ENCODE peak calls at places on chromosomes 5 and 9, in nine cellular contexts. One of them, this sample, is unnamed.

GRCh38 chr9:136119259-136120118 is 814 bp upstream of the TMEM250 start:
- DNase-seq in AG08396: peak
- DNase-seq in naive B cell: no peak
- DNase-seq in left lung: no peak
- DNase-seq in activated CD4-positive, alpha-beta T cell treated with anti-CD3 and anti-CD28 coated beads, Interleukin-2, amount 50 U/mL, for 4 hours: peak
- DNase-seq in stimulated activated CD8-positive, alpha-beta memory T cell treated with anti-CD3 and anti-CD28 coated beads, Interleukin-15, amount 100 ng/mL, for 4 hours: no peak
- DNase-seq in brain microvascular endothelial cell: no peak
- DNase-seq in kidney epithelial cell: no peak
- DNase-seq in C1 segment of cervical spinal cord: no peak
- DNase-seq in this sample: no peak

GRCh38 chr5:56814361-56814962 is 887 bp upstream of the MAP3K1 start:
- DNase-seq in naive B cell: no peak
- DNase-seq in left lung: peak
- DNase-seq in C1 segment of cervical spinal cord: no peak
- DNase-seq in brain microvascular endothelial cell: no peak
- DNase-seq in activated CD4-positive, alpha-beta T cell treated with anti-CD3 and anti-CD28 coated beads, Interleukin-2, amount 50 U/mL, for 4 hours: peak
- DNase-seq in kidney epithelial cell: no peak
- DNase-seq in AG08396: no peak
- DNase-seq in stimulated activated CD8-positive, alpha-beta memory T cell treated with anti-CD3 and anti-CD28 coated beads, Interleukin-15, amount 100 ng/mL, for 4 hours: peak
- DNase-seq in this sample: peak

GRCh38 chr5:137313526-137314175 is 185.5 kb downstream of the SPOCK1 start:
- DNase-seq in left lung: no peak
- DNase-seq in brain microvascular endothelial cell: no peak
- DNase-seq in naive B cell: no peak
- DNase-seq in C1 segment of cervical spinal cord: no peak
- DNase-seq in AG08396: no peak
- DNase-seq in kidney epithelial cell: no peak
- DNase-seq in activated CD4-positive, alpha-beta T cell treated with anti-CD3 and anti-CD28 coated beads, Interleukin-2, amount 50 U/mL, for 4 hours: no peak
- DNase-seq in stimulated activated CD8-positive, alpha-beta memory T cell treated with anti-CD3 and anti-CD28 coated beads, Interleukin-15, amount 100 ng/mL, for 4 hours: no peak
- DNase-seq in this sample: no peak

GRCh38 chr5:162248107-162248713 is 180.6 kb downstream of the GABRG2 start:
- DNase-seq in kidney epithelial cell: no peak
- DNase-seq in naive B cell: no peak
- DNase-seq in brain microvascular endothelial cell: no peak
- DNase-seq in left lung: no peak
- DNase-seq in AG08396: no peak
- DNase-seq in C1 segment of cervical spinal cord: no peak
- DNase-seq in activated CD4-positive, alpha-beta T cell treated with anti-CD3 and anti-CD28 coated beads, Interleukin-2, amount 50 U/mL, for 4 hours: no peak
- DNase-seq in stimulated activated CD8-positive, alpha-beta memory T cell treated with anti-CD3 and anti-CD28 coated beads, Interleukin-15, amount 100 ng/mL, for 4 hours: no peak
- DNase-seq in this sample: no peak

GRCh38 chr9:131500939-131501541 is 1.7 kb upstream of the POMT1 start:
- DNase-seq in kidney epithelial cell: peak
- DNase-seq in left lung: no peak
- DNase-seq in stimulated activated CD8-positive, alpha-beta memory T cell treated with anti-CD3 and anti-CD28 coated beads, Interleukin-15, amount 100 ng/mL, for 4 hours: peak
- DNase-seq in activated CD4-positive, alpha-beta T cell treated with anti-CD3 and anti-CD28 coated beads, Interleukin-2, amount 50 U/mL, for 4 hours: peak
- DNase-seq in naive B cell: no peak
- DNase-seq in AG08396: peak
- DNase-seq in brain microvascular endothelial cell: no peak
- DNase-seq in C1 segment of cervical spinal cord: no peak
- DNase-seq in this sample: no peak

GRCh38 chr5:10145922-10146321 is 103.8 kb downstream of the ATPSCKMT start:
- DNase-seq in stimulated activated CD8-positive, alpha-beta memory T cell treated with anti-CD3 and anti-CD28 coated beads, Interleukin-15, amount 100 ng/mL, for 4 hours: no peak
- DNase-seq in brain microvascular endothelial cell: peak
- DNase-seq in kidney epithelial cell: no peak
- DNase-seq in AG08396: peak
- DNase-seq in left lung: no peak
- DNase-seq in naive B cell: no peak
- DNase-seq in C1 segment of cervical spinal cord: no peak
- DNase-seq in activated CD4-positive, alpha-beta T cell treated with anti-CD3 and anti-CD28 coated beads, Interleukin-2, amount 50 U/mL, for 4 hours: no peak
- DNase-seq in this sample: no peak

GRCh38 chr5:61051267-61051666 is 106.3 kb downstream of the NDUFAF2 start:
- DNase-seq in C1 segment of cervical spinal cord: no peak
- DNase-seq in stimulated activated CD8-positive, alpha-beta memory T cell treated with anti-CD3 and anti-CD28 coated beads, Interleukin-15, amount 100 ng/mL, for 4 hours: no peak
- DNase-seq in brain microvascular endothelial cell: peak
- DNase-seq in activated CD4-positive, alpha-beta T cell treated with anti-CD3 and anti-CD28 coated beads, Interleukin-2, amount 50 U/mL, for 4 hours: no peak
- DNase-seq in AG08396: peak
- DNase-seq in kidney epithelial cell: peak
- DNase-seq in naive B cell: no peak
- DNase-seq in left lung: no peak
- DNase-seq in this sample: no peak

GRCh38 chr9:37801287-37801850 is 772 bp downstream of the DCAF10 start:
- DNase-seq in brain microvascular endothelial cell: no peak
- DNase-seq in left lung: peak
- DNase-seq in C1 segment of cervical spinal cord: no peak
- DNase-seq in AG08396: peak
- DNase-seq in naive B cell: no peak
- DNase-seq in activated CD4-positive, alpha-beta T cell treated with anti-CD3 and anti-CD28 coated beads, Interleukin-2, amount 50 U/mL, for 4 hours: peak
- DNase-seq in stimulated activated CD8-positive, alpha-beta memory T cell treated with anti-CD3 and anti-CD28 coated beads, Interleukin-15, amount 100 ng/mL, for 4 hours: no peak
- DNase-seq in kidney epithelial cell: no peak
- DNase-seq in this sample: peak

GRCh38 chr5:157511656-157512644 is 51.9 kb downstream of the NIPAL4 start:
- DNase-seq in AG08396: peak
- DNase-seq in C1 segment of cervical spinal cord: peak
- DNase-seq in brain microvascular endothelial cell: peak
- DNase-seq in stimulated activated CD8-positive, alpha-beta memory T cell treated with anti-CD3 and anti-CD28 coated beads, Interleukin-15, amount 100 ng/mL, for 4 hours: no peak
- DNase-seq in naive B cell: no peak
- DNase-seq in left lung: peak
- DNase-seq in activated CD4-positive, alpha-beta T cell treated with anti-CD3 and anti-CD28 coated beads, Interleukin-2, amount 50 U/mL, for 4 hours: peak
- DNase-seq in kidney epithelial cell: peak
- DNase-seq in this sample: peak

GRCh38 chr9:90799271-90799860 is 2.3 kb upstream of the SYK start:
- DNase-seq in stimulated activated CD8-positive, alpha-beta memory T cell treated with anti-CD3 and anti-CD28 coated beads, Interleukin-15, amount 100 ng/mL, for 4 hours: no peak
- DNase-seq in left lung: no peak
- DNase-seq in naive B cell: no peak
- DNase-seq in kidney epithelial cell: no peak
- DNase-seq in AG08396: no peak
- DNase-seq in brain microvascular endothelial cell: no peak
- DNase-seq in activated CD4-positive, alpha-beta T cell treated with anti-CD3 and anti-CD28 coated beads, Interleukin-2, amount 50 U/mL, for 4 hours: no peak
- DNase-seq in C1 segment of cervical spinal cord: no peak
- DNase-seq in this sample: no peak

GRCh38 chr9:70438341-70438924 is 24.0 kb upstream of the KLF9 start:
- DNase-seq in kidney epithelial cell: peak
- DNase-seq in naive B cell: no peak
- DNase-seq in AG08396: peak
- DNase-seq in C1 segment of cervical spinal cord: no peak
- DNase-seq in activated CD4-positive, alpha-beta T cell treated with anti-CD3 and anti-CD28 coated beads, Interleukin-2, amount 50 U/mL, for 4 hours: no peak
- DNase-seq in left lung: peak
- DNase-seq in stimulated activated CD8-positive, alpha-beta memory T cell treated with anti-CD3 and anti-CD28 coated beads, Interleukin-15, amount 100 ng/mL, for 4 hours: no peak
- DNase-seq in brain microvascular endothelial cell: peak
- DNase-seq in this sample: no peak

GRCh38 chr5:149730620-149731331 is 666 bp downstream of the PPARGC1B start:
- DNase-seq in left lung: peak
- DNase-seq in activated CD4-positive, alpha-beta T cell treated with anti-CD3 and anti-CD28 coated beads, Interleukin-2, amount 50 U/mL, for 4 hours: peak
- DNase-seq in naive B cell: peak
- DNase-seq in stimulated activated CD8-positive, alpha-beta memory T cell treated with anti-CD3 and anti-CD28 coated beads, Interleukin-15, amount 100 ng/mL, for 4 hours: peak
- DNase-seq in kidney epithelial cell: no peak
- DNase-seq in brain microvascular endothelial cell: peak
- DNase-seq in AG08396: peak
- DNase-seq in C1 segment of cervical spinal cord: peak
- DNase-seq in this sample: peak

GRCh38 chr5:78964889-78965288 is 20.2 kb downstream of the ARSB start:
- DNase-seq in kidney epithelial cell: no peak
- DNase-seq in brain microvascular endothelial cell: peak
- DNase-seq in AG08396: peak
- DNase-seq in C1 segment of cervical spinal cord: no peak
- DNase-seq in left lung: no peak
- DNase-seq in stimulated activated CD8-positive, alpha-beta memory T cell treated with anti-CD3 and anti-CD28 coated beads, Interleukin-15, amount 100 ng/mL, for 4 hours: no peak
- DNase-seq in activated CD4-positive, alpha-beta T cell treated with anti-CD3 and anti-CD28 coated beads, Interleukin-2, amount 50 U/mL, for 4 hours: no peak
- DNase-seq in naive B cell: peak
- DNase-seq in this sample: no peak

GRCh38 chr9:93041108-93041802 is 17.2 kb upstream of the SUSD3 start:
- DNase-seq in kidney epithelial cell: no peak
- DNase-seq in AG08396: peak
- DNase-seq in naive B cell: no peak
- DNase-seq in stimulated activated CD8-positive, alpha-beta memory T cell treated with anti-CD3 and anti-CD28 coated beads, Interleukin-15, amount 100 ng/mL, for 4 hours: no peak
- DNase-seq in activated CD4-positive, alpha-beta T cell treated with anti-CD3 and anti-CD28 coated beads, Interleukin-2, amount 50 U/mL, for 4 hours: no peak
- DNase-seq in brain microvascular endothelial cell: no peak
- DNase-seq in left lung: no peak
- DNase-seq in C1 segment of cervical spinal cord: no peak
- DNase-seq in this sample: no peak

GRCh38 chr9:132049323-132049882 is 30.3 kb downstream of the MED27 start:
- DNase-seq in stimulated activated CD8-positive, alpha-beta memory T cell treated with anti-CD3 and anti-CD28 coated beads, Interleukin-15, amount 100 ng/mL, for 4 hours: no peak
- DNase-seq in kidney epithelial cell: no peak
- DNase-seq in C1 segment of cervical spinal cord: peak
- DNase-seq in naive B cell: no peak
- DNase-seq in activated CD4-positive, alpha-beta T cell treated with anti-CD3 and anti-CD28 coated beads, Interleukin-2, amount 50 U/mL, for 4 hours: no peak
- DNase-seq in left lung: no peak
- DNase-seq in brain microvascular endothelial cell: no peak
- DNase-seq in AG08396: no peak
- DNase-seq in this sample: peak

GRCh38 chr5:57082441-57083067 is 91.3 kb upstream of the GPBP1 start:
- DNase-seq in AG08396: peak
- DNase-seq in C1 segment of cervical spinal cord: no peak
- DNase-seq in naive B cell: no peak
- DNase-seq in activated CD4-positive, alpha-beta T cell treated with anti-CD3 and anti-CD28 coated beads, Interleukin-2, amount 50 U/mL, for 4 hours: no peak
- DNase-seq in stimulated activated CD8-positive, alpha-beta memory T cell treated with anti-CD3 and anti-CD28 coated beads, Interleukin-15, amount 100 ng/mL, for 4 hours: no peak
- DNase-seq in kidney epithelial cell: peak
- DNase-seq in left lung: no peak
- DNase-seq in brain microvascular endothelial cell: peak
- DNase-seq in this sample: no peak

GRCh38 chr5:168093200-168093930 is 198.1 kb upstream of the WWC1 start:
- DNase-seq in C1 segment of cervical spinal cord: no peak
- DNase-seq in kidney epithelial cell: no peak
- DNase-seq in naive B cell: no peak
- DNase-seq in brain microvascular endothelial cell: no peak
- DNase-seq in activated CD4-positive, alpha-beta T cell treated with anti-CD3 and anti-CD28 coated beads, Interleukin-2, amount 50 U/mL, for 4 hours: no peak
- DNase-seq in left lung: no peak
- DNase-seq in stimulated activated CD8-positive, alpha-beta memory T cell treated with anti-CD3 and anti-CD28 coated beads, Interleukin-15, amount 100 ng/mL, for 4 hours: no peak
- DNase-seq in AG08396: no peak
- DNase-seq in this sample: no peak

GRCh38 chr9:118418887-118419620 is 714.9 kb downstream of the TLR4 start:
- DNase-seq in AG08396: no peak
- DNase-seq in left lung: no peak
- DNase-seq in activated CD4-positive, alpha-beta T cell treated with anti-CD3 and anti-CD28 coated beads, Interleukin-2, amount 50 U/mL, for 4 hours: no peak
- DNase-seq in naive B cell: no peak
- DNase-seq in C1 segment of cervical spinal cord: no peak
- DNase-seq in stimulated activated CD8-positive, alpha-beta memory T cell treated with anti-CD3 and anti-CD28 coated beads, Interleukin-15, amount 100 ng/mL, for 4 hours: no peak
- DNase-seq in brain microvascular endothelial cell: no peak
- DNase-seq in kidney epithelial cell: no peak
- DNase-seq in this sample: no peak

GRCh38 chr9:16213781-16214515 is 656.5 kb downstream of the BNC2 start:
- DNase-seq in C1 segment of cervical spinal cord: no peak
- DNase-seq in left lung: peak
- DNase-seq in activated CD4-positive, alpha-beta T cell treated with anti-CD3 and anti-CD28 coated beads, Interleukin-2, amount 50 U/mL, for 4 hours: no peak
- DNase-seq in naive B cell: no peak
- DNase-seq in stimulated activated CD8-positive, alpha-beta memory T cell treated with anti-CD3 and anti-CD28 coated beads, Interleukin-15, amount 100 ng/mL, for 4 hours: no peak
- DNase-seq in brain microvascular endothelial cell: peak
- DNase-seq in kidney epithelial cell: no peak
- DNase-seq in AG08396: peak
- DNase-seq in this sample: no peak

GRCh38 chr5:95959051-95959963 is 2.3 kb downstream of the ELL2 start:
- DNase-seq in AG08396: no peak
- DNase-seq in kidney epithelial cell: no peak
- DNase-seq in left lung: no peak
- DNase-seq in stimulated activated CD8-positive, alpha-beta memory T cell treated with anti-CD3 and anti-CD28 coated beads, Interleukin-15, amount 100 ng/mL, for 4 hours: no peak
- DNase-seq in C1 segment of cervical spinal cord: no peak
- DNase-seq in brain microvascular endothelial cell: peak
- DNase-seq in naive B cell: no peak
- DNase-seq in activated CD4-positive, alpha-beta T cell treated with anti-CD3 and anti-CD28 coated beads, Interleukin-2, amount 50 U/mL, for 4 hours: no peak
- DNase-seq in this sample: no peak

This sample was measured in posterior cingulate gyrus.